ENCODE peak calls at places on chromosomes 13 and 19, in six cellular contexts. D is lung, B is sigmoid colon, V is ovary, N is activated B cell treated with CpG ODN at 0.5 μM for 24 hours, T is HFFc6. Q is an unnamed sample.

GRCh38 chr19:48490980-48491792 is 20.4 kb downstream of the LMTK3 start:
- DNase-seq in D (no peak), B (no peak), V (peak), N (peak), T (no peak), Q (peak)

GRCh38 chr19:33703821-33704220 is 82.1 kb downstream of the CHST8 start:
- DNase-seq in D (no peak), B (peak), V (no peak), N (no peak), T (no peak), Q (no peak)

GRCh38 chr13:33953203-33953602 is 135.3 kb downstream of the RFC3 start:
- DNase-seq in D (no peak), B (no peak), V (no peak), N (no peak), T (peak), Q (no peak)

GRCh38 chr19:45753548-45753947 is 15.5 kb downstream of the SIX5 start:
- DNase-seq in D (no peak), B (no peak), V (no peak), N (no peak), T (no peak), Q (no peak)

GRCh38 chr19:46081928-46082727 is 41.3 kb upstream of the IGFL4 start:
- DNase-seq in D (peak), B (no peak), V (no peak), N (no peak), T (peak), Q (no peak)

GRCh38 chr19:10226376-10227214 is 4.5 kb downstream of the S1PR2 start:
- DNase-seq in D (peak), B (peak), V (peak), N (no peak), T (peak), Q (no peak)

GRCh38 chr19:58513694-58514563 is 2.1 kb upstream of the SLC27A5 start:
- DNase-seq in D (peak), B (peak), V (peak), N (peak), T (peak), Q (peak)

GRCh38 chr13:89375839-89376238 is 1704.7 kb downstream of the SLITRK5 start:
- DNase-seq in D (no peak), B (no peak), V (no peak), N (no peak), T (no peak), Q (no peak)

GRCh38 chr13:99237981-99238662 is 20.1 kb downstream of the GPR18 start:
- DNase-seq in D (no peak), B (no peak), V (no peak), N (no peak), T (no peak), Q (no peak)

GRCh38 chr19:35498220-35498619 is 8.0 kb upstream of the KRTDAP start:
- DNase-seq in D (no peak), B (no peak), V (no peak), N (no peak), T (no peak), Q (no peak)

GRCh38 chr19:35500611-35501010 is 10.3 kb upstream of the KRTDAP start:
- DNase-seq in D (no peak), B (no peak), V (no peak), N (no peak), T (no peak), Q (no peak)

GRCh38 chr19:35495107-35496064 is 5.1 kb upstream of the KRTDAP start:
- DNase-seq in D (peak), B (peak), V (peak), N (peak), T (peak), Q (peak)

GRCh38 chr19:35498984-35499383 is 8.7 kb upstream of the KRTDAP start:
- DNase-seq in D (no peak), B (no peak), V (no peak), N (no peak), T (no peak), Q (no peak)

GRCh38 chr19:35497406-35497805 is 7.1 kb upstream of the KRTDAP start:
- DNase-seq in D (no peak), B (no peak), V (no peak), N (no peak), T (no peak), Q (no peak)
- TF ChIP-seq CTCF in D (no peak), B (no peak), V (no peak), N (no peak), T (no peak), Q (no peak)

DNA sequence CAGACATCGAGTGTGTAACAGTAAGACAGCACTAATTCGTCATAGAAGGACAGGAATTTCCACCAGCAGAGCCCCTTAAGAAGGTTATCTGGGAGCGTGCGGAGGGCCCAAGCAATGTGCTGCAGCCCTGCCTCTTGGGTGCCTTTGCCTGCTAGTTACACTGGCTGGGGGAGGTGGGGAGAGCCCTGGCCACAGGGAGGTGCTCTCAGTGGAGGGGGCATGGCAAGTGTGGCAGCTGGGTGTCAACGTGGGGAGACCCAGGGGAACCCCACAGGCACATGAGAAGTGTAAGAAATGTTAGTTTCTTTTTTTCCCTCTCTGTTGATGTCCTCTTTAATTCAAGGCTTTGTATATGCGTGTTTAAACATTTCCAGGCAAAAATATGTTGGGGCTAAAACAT is 50.9 kb upstream of the TMTC4 start:
- DNase-seq in D (no peak), B (no peak), V (no peak), N (no peak), T (no peak), Q (no peak)
- TF ChIP-seq CTCF in D (no peak), B (no peak), V (no peak), N (no peak), T (no peak), Q (no peak)

DNA sequence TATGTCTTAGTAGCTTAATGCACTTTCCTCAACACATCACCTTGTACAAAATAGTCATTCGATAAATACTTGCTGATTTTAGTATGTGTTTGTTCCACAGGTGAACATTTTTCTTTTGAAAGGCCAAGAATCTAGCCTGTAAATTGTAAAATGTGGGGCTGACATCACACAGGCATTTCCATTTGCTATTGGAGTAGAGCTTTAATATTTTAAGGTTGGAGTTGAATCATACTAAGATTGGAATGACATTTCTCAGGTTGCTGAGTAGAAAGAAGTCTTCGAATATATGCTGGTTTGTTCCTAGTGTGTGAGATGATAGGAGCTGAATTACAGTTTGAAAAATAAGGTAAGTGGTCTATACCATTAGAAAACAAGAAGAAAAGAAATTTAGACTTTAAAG is 112.3 kb upstream of the FRY start:
- DNase-seq in D (no peak), B (no peak), V (no peak), N (no peak), T (no peak), Q (no peak)
- TF ChIP-seq CTCF in D (no peak), B (no peak), V (no peak), N (no peak), T (no peak), Q (no peak)

GRCh38 chr19:1354496-1355257 is 29.0 kb upstream of the NDUFS7 start:
- DNase-seq in D (peak), B (peak), V (peak), N (peak), T (peak), Q (peak)
- TF ChIP-seq CTCF in D (no peak), B (no peak), V (peak), N (no peak), T (no peak), Q (no peak)

GRCh38 chr19:51976852-51977251 is 9.8 kb downstream of the ZNF350 start:
- DNase-seq in D (no peak), B (no peak), V (no peak), N (no peak), T (no peak), Q (no peak)
- TF ChIP-seq CTCF in D (no peak), B (no peak), V (no peak), N (no peak), T (no peak), Q (no peak)

DNA sequence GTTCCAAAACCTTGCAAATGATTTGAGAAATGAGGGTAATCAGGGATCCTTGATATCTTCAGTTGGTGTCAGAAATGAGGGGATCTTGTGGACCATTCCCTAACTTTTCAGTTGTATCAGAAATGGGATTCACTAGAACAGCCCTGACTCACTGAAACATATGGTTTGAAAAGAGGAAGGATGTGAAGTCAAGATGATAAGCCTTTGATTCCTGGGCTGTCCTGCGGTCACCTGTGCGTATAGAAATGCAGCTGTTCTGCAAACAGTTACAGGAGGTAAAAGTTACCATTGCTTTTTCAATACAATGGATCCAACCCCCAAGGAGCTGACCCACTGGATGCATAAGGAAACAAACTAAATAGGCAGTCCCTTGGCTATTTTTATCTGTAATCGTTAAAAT is 7.3 kb downstream of the SIGLECL1 start:
- DNase-seq in D (no peak), B (no peak), V (no peak), N (no peak), T (no peak), Q (no peak)
- TF ChIP-seq CTCF in D (no peak), B (no peak), V (no peak), N (no peak), T (no peak), Q (no peak)

GRCh38 chr13:27371932-27372331 is 52.5 kb upstream of the GTF3A start:
- DNase-seq in D (no peak), B (no peak), V (no peak), N (no peak), T (no peak), Q (no peak)

GRCh38 chr13:27374650-27375049 is 49.8 kb upstream of the GTF3A start:
- DNase-seq in D (peak), B (peak), V (peak), N (no peak), T (peak), Q (peak)

GRCh38 chr13:27370305-27370853 is 54.0 kb upstream of the GTF3A start:
- DNase-seq in D (no peak), B (no peak), V (no peak), N (no peak), T (peak), Q (no peak)

GRCh38 chr13:27374126-27374613 is 50.2 kb upstream of the GTF3A start:
- DNase-seq in D (no peak), B (no peak), V (no peak), N (no peak), T (no peak), Q (no peak)

GRCh38 chr13:27372896-27373295 is 51.5 kb upstream of the GTF3A start:
- DNase-seq in D (peak), B (no peak), V (no peak), N (no peak), T (no peak), Q (no peak)
- TF ChIP-seq CTCF in D (no peak), B (no peak), V (no peak), N (no peak), T (no peak), Q (no peak)